ENCODE peak calls at places on chromosomes 6 and 20, in eight cellular contexts. J is Panc1, C is HEK293T, Y is left lung, F is Daoy, E is iPS-NIHi11, I is HS-5, X is BJ. L is an unnamed sample.

GRCh38 chr6:85273870-85274269 is 176.0 kb upstream of the NT5E start:
- DNase-seq in J (no peak), C (no peak), Y (no peak), F (peak), E (no peak), I (no peak), X (no peak), L (no peak)

GRCh38 chr20:58096880-58097813 is 131.3 kb downstream of the ANKRD60 start:
- DNase-seq in J (no peak), C (no peak), Y (no peak), F (no peak), E (no peak), I (no peak), X (no peak), L (no peak)

GRCh38 chr6:54053893-54054391 is 57.3 kb upstream of the MLIP start:
- DNase-seq in J (peak), C (peak), Y (peak), F (peak), E (peak), I (peak), X (peak), L (no peak)

GRCh38 chr6:128114164-128114563 is 213.3 kb upstream of the THEMIS start:
- DNase-seq in J (no peak), C (no peak), Y (no peak), F (no peak), E (no peak), I (no peak), X (no peak), L (no peak)

GRCh38 chr20:62294516-62294915 is 8.3 kb upstream of the ADRM1 start:
- DNase-seq in J (no peak), C (no peak), Y (no peak), F (no peak), E (no peak), I (no peak), X (no peak), L (no peak)

GRCh38 chr20:58568441-58568931 is 53.3 kb upstream of the APCDD1L start:
- DNase-seq in J (no peak), C (no peak), Y (no peak), F (no peak), E (no peak), I (no peak), X (no peak), L (no peak)

GRCh38 chr6:90120327-90120726 is 176.3 kb downstream of the BACH2 start:
- DNase-seq in J (no peak), C (no peak), Y (no peak), F (no peak), E (no peak), I (no peak), X (no peak), L (no peak)

GRCh38 chr20:59576216-59576953 is 28.0 kb upstream of the PHACTR3 start:
- DNase-seq in J (no peak), C (no peak), Y (no peak), F (no peak), E (peak), I (no peak), X (no peak), L (no peak)

GRCh38 chr20:2822073-2822472 is 5.9 kb downstream of the TMEM239 start:
- DNase-seq in J (no peak), C (peak), Y (no peak), F (peak), E (no peak), I (no peak), X (no peak), L (peak)

GRCh38 chr20:53832499-53832898 is 237.9 kb downstream of the BCAS1 start:
- DNase-seq in J (no peak), C (no peak), Y (no peak), F (no peak), E (no peak), I (no peak), X (no peak), L (no peak)

GRCh38 chr6:85764844-85765243 is 122.2 kb upstream of the SYNCRIP start:
- DNase-seq in J (no peak), C (no peak), Y (no peak), F (peak), E (no peak), I (no peak), X (no peak), L (no peak)

GRCh38 chr6:14819840-14820420 is 425.9 kb upstream of the JARID2 start:
- DNase-seq in J (no peak), C (no peak), Y (no peak), F (no peak), E (no peak), I (no peak), X (no peak), L (no peak)

GRCh38 chr20:43243672-43244269 is 54.1 kb upstream of the PTPRT start:
- DNase-seq in J (no peak), C (no peak), Y (no peak), F (no peak), E (peak), I (no peak), X (no peak), L (no peak)

GRCh38 chr6:129440691-129441090 is 269.3 kb downstream of the ARHGAP18 start:
- DNase-seq in J (no peak), C (peak), Y (no peak), F (peak), E (peak), I (no peak), X (peak), L (no peak)

GRCh38 chr6:87393026-87393622 is 14.6 kb upstream of the CFAP206 start:
- DNase-seq in J (peak), C (peak), Y (no peak), F (peak), E (peak), I (peak), X (peak), L (peak)

GRCh38 chr20:54044156-54044555 is 26.2 kb downstream of the BCAS1 start:
- DNase-seq in J (no peak), C (no peak), Y (no peak), F (no peak), E (no peak), I (peak), X (peak), L (no peak)

GRCh38 chr20:63224272-63225081 is 8.5 kb upstream of the YTHDF1 start:
- DNase-seq in J (no peak), C (peak), Y (no peak), F (peak), E (peak), I (no peak), X (no peak), L (no peak)

GRCh38 chr6:81816387-81816786 is 63.9 kb upstream of the TENT5A start:
- DNase-seq in J (no peak), C (no peak), Y (no peak), F (no peak), E (no peak), I (no peak), X (no peak), L (no peak)

GRCh38 chr6:50952092-50952932 is 133.6 kb downstream of the TFAP2B start:
- DNase-seq in J (no peak), C (no peak), Y (no peak), F (peak), E (no peak), I (no peak), X (no peak), L (no peak)

GRCh38 chr20:24013953-24014352 is 25.4 kb upstream of the GGTLC1 start:
- DNase-seq in J (no peak), C (no peak), Y (no peak), F (no peak), E (no peak), I (no peak), X (no peak), L (no peak)

GRCh38 chr20:11008444-11008843 is 334.6 kb upstream of the JAG1 start:
- DNase-seq in J (no peak), C (no peak), Y (no peak), F (no peak), E (no peak), I (no peak), X (no peak), L (no peak)

GRCh38 chr20:62352402-62353288 is 14.5 kb downstream of the LAMA5 start:
- DNase-seq in J (no peak), C (no peak), Y (no peak), F (peak), E (peak), I (no peak), X (no peak), L (no peak)

GRCh38 chr6:140311146-140311545 is 936.7 kb upstream of the CITED2 start:
- DNase-seq in J (no peak), C (no peak), Y (no peak), F (no peak), E (no peak), I (no peak), X (no peak), L (no peak)

GRCh38 chr6:133309579-133309978 is 68.4 kb downstream of the EYA4 start:
- DNase-seq in J (no peak), C (no peak), Y (no peak), F (no peak), E (no peak), I (no peak), X (no peak), L (no peak)

GRCh38 chr6:158389188-158389919 is 77.1 kb downstream of the TULP4 start:
- DNase-seq in J (peak), C (no peak), Y (no peak), F (no peak), E (no peak), I (no peak), X (no peak), L (no peak)

GRCh38 chr6:21188505-21189223 is 404.9 kb upstream of the SOX4 start:
- DNase-seq in J (no peak), C (no peak), Y (no peak), F (no peak), E (no peak), I (no peak), X (no peak), L (no peak)

GRCh38 chr6:167394330-167394729 is 69.4 kb downstream of the TTLL2 start:
- DNase-seq in J (no peak), C (no peak), Y (no peak), F (no peak), E (no peak), I (no peak), X (no peak), L (no peak)

GRCh38 chr6:35497571-35498406 is 910 bp upstream of the TEAD3 start:
- DNase-seq in J (no peak), C (peak), Y (peak), F (peak), E (peak), I (peak), X (peak), L (no peak)

GRCh38 chr6:9405369-9405768 is 970.0 kb upstream of the SLC35B3 start:
- DNase-seq in J (peak), C (no peak), Y (no peak), F (peak), E (no peak), I (peak), X (peak), L (no peak)

GRCh38 chr6:134935076-134935475 is 14.8 kb downstream of the ALDH8A1 start:
- DNase-seq in J (no peak), C (no peak), Y (no peak), F (peak), E (no peak), I (no peak), X (no peak), L (no peak)

GRCh38 chr20:875115-875514 is 41.0 kb downstream of the ANGPT4 start:
- DNase-seq in J (no peak), C (no peak), Y (no peak), F (no peak), E (no peak), I (no peak), X (no peak), L (no peak)

GRCh38 chr6:167953551-167953950 is 43.9 kb upstream of the KIF25 start:
- DNase-seq in J (no peak), C (no peak), Y (no peak), F (no peak), E (no peak), I (no peak), X (no peak), L (no peak)

GRCh38 chr6:14472964-14473363 is 355.4 kb downstream of the CD83 start:
- DNase-seq in J (no peak), C (no peak), Y (no peak), F (no peak), E (no peak), I (no peak), X (no peak), L (no peak)

GRCh38 chr6:30075094-30075986 is at the start of gene RNF39:
- DNase-seq in J (no peak), C (no peak), Y (peak), F (no peak), E (peak), I (no peak), X (no peak), L (no peak)

GRCh38 chr6:139515511-139515910 is 141.1 kb upstream of the CITED2 start:
- DNase-seq in J (no peak), C (no peak), Y (no peak), F (peak), E (no peak), I (no peak), X (no peak), L (no peak)

GRCh38 chr6:34338811-34339210 is 53.7 kb downstream of the NUDT3 start:
- DNase-seq in J (no peak), C (no peak), Y (no peak), F (no peak), E (no peak), I (no peak), X (no peak), L (no peak)

GRCh38 chr6:33197431-33198048 is 2.9 kb downstream of the RXRB start:
- DNase-seq in J (no peak), C (peak), Y (peak), F (peak), E (peak), I (no peak), X (no peak), L (peak)

GRCh38 chr6:87155920-87156600 is 695 bp downstream of the ZNF292 start:
- DNase-seq in J (no peak), C (peak), Y (peak), F (peak), E (peak), I (no peak), X (no peak), L (peak)